ENCODE peak calls at places on chromosomes 12 and 14, in four cellular contexts. W is K562, U is HepG2, R is GM12878. T is an unnamed sample.

GRCh38 chr12:57459750-57460400 is at the start of gene GLI1:
- DNase-seq in W (peak), U (no peak), R (no peak), T (no peak)

GRCh38 chr14:20846560-20846959 is 43.9 kb upstream of the RNASE1 start:
- DNase-seq in W (no peak), U (no peak), R (no peak), T (no peak)

GRCh38 chr12:55728932-55729591 is at the start of gene CD63:
- DNase-seq in W (peak), U (peak), R (no peak), T (peak)

GRCh38 chr14:96160913-96161310 is 43.7 kb upstream of the BDKRB2 start:
- DNase-seq in W (no peak), U (no peak), R (no peak), T (no peak)

GRCh38 chr12:29930503-29930902 is 146.8 kb upstream of the TMTC1 start:
- DNase-seq in W (no peak), U (no peak), R (no peak), T (no peak)

GRCh38 chr14:29892327-29892726 is 35.3 kb downstream of the PRKD1 start:
- DNase-seq in W (no peak), U (no peak), R (no peak), T (no peak)

GRCh38 chr12:72057330-72057911 is 118.8 kb downstream of the TPH2 start:
- DNase-seq in W (no peak), U (no peak), R (no peak), T (no peak)

GRCh38 chr14:73059326-73059725 is 992 bp downstream of the RBM25 start:
- DNase-seq in W (no peak), U (peak), R (no peak), T (no peak)

GRCh38 chr14:65972891-65973290 is 513.3 kb upstream of the CCDC196 start:
- DNase-seq in W (no peak), U (no peak), R (no peak), T (no peak)

GRCh38 chr12:70798016-70798768 is 122.3 kb downstream of the PTPRR start:
- DNase-seq in W (no peak), U (no peak), R (no peak), T (no peak)

GRCh38 chr12:15963271-15963670 is 52.1 kb downstream of the DERA start:
- DNase-seq in W (no peak), U (no peak), R (no peak), T (no peak)

GRCh38 chr12:118960865-118961264 is 20.5 kb upstream of the SRRM4 start:
- DNase-seq in W (no peak), U (no peak), R (no peak), T (no peak)

GRCh38 chr14:64474698-64475097 is 9.4 kb downstream of the AKAP5 start:
- DNase-seq in W (no peak), U (no peak), R (no peak), T (no peak)

GRCh38 chr14:79274641-79275366 is 936.5 kb downstream of the DIO2 start:
- DNase-seq in W (no peak), U (no peak), R (no peak), T (no peak)

GRCh38 chr14:100890044-100890443 is 13.5 kb downstream of the RTL1 start:
- DNase-seq in W (no peak), U (no peak), R (no peak), T (no peak)

GRCh38 chr12:87728936-87729593 is 300.1 kb downstream of the C12orf50 start:
- DNase-seq in W (no peak), U (no peak), R (no peak), T (no peak)

GRCh38 chr12:49934505-49934904 is 16.0 kb upstream of the AQP2 start:
- DNase-seq in W (no peak), U (no peak), R (no peak), T (no peak)

GRCh38 chr12:5581616-5582367 is 149.9 kb downstream of the NTF3 start:
- DNase-seq in W (no peak), U (no peak), R (no peak), T (no peak)

GRCh38 chr12:25977047-25977446 is 18.6 kb downstream of the RASSF8 start:
- DNase-seq in W (no peak), U (no peak), R (no peak), T (no peak)

GRCh38 chr14:85686908-85687307 is 157.0 kb downstream of the FLRT2 start:
- DNase-seq in W (no peak), U (no peak), R (no peak), T (no peak)

GRCh38 chr12:127822743-127823433 is 444.1 kb upstream of the TMEM132C start:
- DNase-seq in W (no peak), U (no peak), R (no peak), T (no peak)

GRCh38 chr12:115830633-115831032 is 446.9 kb downstream of the MED13L start:
- DNase-seq in W (no peak), U (no peak), R (no peak), T (no peak)

GRCh38 chr14:104284107-104284592 is 145.8 kb downstream of the KIF26A start:
- DNase-seq in W (no peak), U (no peak), R (no peak), T (no peak)

GRCh38 chr12:131280426-131280825 is 326.7 kb downstream of the ADGRD1 start:
- DNase-seq in W (no peak), U (no peak), R (no peak), T (no peak)

GRCh38 chr14:96852823-96853422 is 55.7 kb downstream of the VRK1 start:
- DNase-seq in W (peak), U (peak), R (peak), T (peak)

GRCh38 chr12:42698213-42698612 is 108.7 kb upstream of the PRICKLE1 start:
- DNase-seq in W (no peak), U (no peak), R (no peak), T (no peak)
- TF ChIP-seq TARDBP in W (no peak), U (no peak), R (no peak), T (no peak)

GRCh38 chr12:84355561-84355960 is 557.0 kb downstream of the SLC6A15 start:
- DNase-seq in W (no peak), U (no peak), R (no peak), T (no peak)
- TF ChIP-seq TARDBP in W (no peak), U (no peak), R (no peak), T (no peak)

GRCh38 chr14:22113401-22113800 is 439.8 kb upstream of the OR4E1 start:
- DNase-seq in W (no peak), U (no peak), R (no peak), T (no peak)
- TF ChIP-seq TARDBP in W (no peak), U (no peak), R (no peak), T (no peak)

GRCh38 chr14:55532645-55533309 is 47.2 kb upstream of the KTN1 start:
- DNase-seq in W (no peak), U (no peak), R (no peak), T (peak)
- TF ChIP-seq TARDBP in W (no peak), U (no peak), R (no peak), T (no peak)

GRCh38 chr12:106107566-106107965 is 31.2 kb downstream of the NUAK1 start:
- DNase-seq in W (no peak), U (no peak), R (no peak), T (no peak)
- TF ChIP-seq TARDBP in W (no peak), U (no peak), R (no peak), T (no peak)

GRCh38 chr12:76920182-76921014 is 41.6 kb upstream of the CSRP2 start:
- DNase-seq in W (no peak), U (no peak), R (no peak), T (no peak)
- TF ChIP-seq TARDBP in W (no peak), U (no peak), R (no peak), T (no peak)

DNA sequence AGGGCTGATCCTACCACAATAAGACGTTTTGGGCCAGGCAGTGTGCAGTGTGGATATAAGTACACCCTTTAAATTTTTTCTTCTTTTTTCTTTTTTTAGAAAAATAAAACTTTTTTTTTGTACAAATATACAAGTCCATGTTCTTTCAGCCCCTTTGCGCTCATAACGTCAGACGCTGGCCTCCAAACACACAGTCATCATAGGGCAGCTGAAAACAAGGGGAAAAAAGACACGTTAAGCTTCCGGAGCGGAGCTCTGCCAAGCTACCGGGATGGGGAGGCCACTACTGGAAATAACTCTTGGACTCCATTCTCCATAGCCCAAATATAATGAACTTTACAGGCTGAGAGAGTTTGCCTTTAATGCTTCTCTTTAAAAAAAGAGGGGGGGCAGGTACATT is 2.7 kb downstream of the NFKBIA start:
- DNase-seq in W (no peak), U (no peak), R (no peak), T (no peak)
- TF ChIP-seq TARDBP in W (no peak), U (peak), R (no peak), T (no peak)